ENCODE peak calls at places on chromosomes 4 and X, in nine cellular contexts. R is tibial artery; D is activated T-cell treated with anti-CD3 and anti-CD28 coated beads for 1 hour; J is HCEC 1CT; W is cardiac fibroblast; T is nephron progenitor cell; E is BJ; V is pancreas; A is stimulated activated CD4-positive, alpha-beta T cell treated with anti-CD3 and anti-CD28 coated beads, Interleukin-15, amount 100 ng/mL, for 24 hours. B is an unnamed sample.

GRCh38 chr4:77815651-77816050 is 3.5 kb downstream of the CNOT6L start:
- DNase-seq in R (no peak), D (no peak), J (no peak), W (no peak), T (no peak), E (no peak), V (no peak), A (no peak), B (no peak)

GRCh38 chrX:153765138-153766079 is 1.4 kb downstream of the PLXNB3 start:
- DNase-seq in R (no peak), D (no peak), J (no peak), W (peak), T (no peak), E (no peak), V (no peak), A (no peak), B (no peak)

GRCh38 chrX:363621-364375 is 22.9 kb downstream of the PPP2R3B start:
- DNase-seq in R (peak), D (no peak), J (no peak), W (no peak), T (no peak), E (no peak), V (no peak), A (no peak), B (no peak)

GRCh38 chr4:174764105-174764729 is 64.8 kb downstream of the GLRA3 start:
- DNase-seq in R (no peak), D (no peak), J (peak), W (peak), T (no peak), E (no peak), V (no peak), A (no peak), B (no peak)

GRCh38 chrX:47235691-47236103 is 2.9 kb downstream of the USP11 start:
- DNase-seq in R (no peak), D (no peak), J (peak), W (no peak), T (no peak), E (no peak), V (no peak), A (no peak), B (no peak)

GRCh38 chr4:77861500-77861899 is 1.1 kb upstream of the MRPL1 start:
- DNase-seq in R (no peak), D (no peak), J (no peak), W (peak), T (no peak), E (no peak), V (no peak), A (peak), B (no peak)

GRCh38 chr4:42397635-42398447 is 553 bp downstream of the SHISA3 start:
- DNase-seq in R (no peak), D (no peak), J (no peak), W (peak), T (peak), E (no peak), V (peak), A (peak), B (no peak)

GRCh38 chrX:149372861-149373260 is 132.2 kb downstream of the IDS start:
- DNase-seq in R (no peak), D (no peak), J (no peak), W (no peak), T (no peak), E (no peak), V (no peak), A (no peak), B (no peak)

GRCh38 chrX:10168226-10168625 is 11.5 kb downstream of the CLCN4 start:
- DNase-seq in R (no peak), D (no peak), J (no peak), W (no peak), T (no peak), E (no peak), V (no peak), A (no peak), B (no peak)

GRCh38 chrX:44314259-44314734 is 29.2 kb downstream of the EFHC2 start:
- DNase-seq in R (no peak), D (no peak), J (no peak), W (peak), T (no peak), E (no peak), V (no peak), A (peak), B (no peak)

GRCh38 chr4:173752610-173753009 is 222.6 kb upstream of the HAND2 start:
- DNase-seq in R (no peak), D (no peak), J (peak), W (peak), T (peak), E (no peak), V (peak), A (peak), B (no peak)

GRCh38 chr4:186946682-186947294 is 223.1 kb upstream of the FAT1 start:
- DNase-seq in R (no peak), D (no peak), J (no peak), W (no peak), T (peak), E (no peak), V (peak), A (no peak), B (no peak)

GRCh38 chrX:44795945-44796450 is 47.8 kb upstream of the DUSP21 start:
- DNase-seq in R (no peak), D (no peak), J (no peak), W (no peak), T (no peak), E (no peak), V (no peak), A (no peak), B (no peak)

GRCh38 chr4:169492436-169493163 is 119.8 kb downstream of the NEK1 start:
- DNase-seq in R (no peak), D (no peak), J (no peak), W (peak), T (peak), E (no peak), V (no peak), A (peak), B (no peak)

GRCh38 chrX:20265726-20266681 is 705 bp downstream of the RPS6KA3 start:
- DNase-seq in R (peak), D (no peak), J (peak), W (no peak), T (peak), E (no peak), V (peak), A (peak), B (no peak)

GRCh38 chr4:129514852-129515251 is 418.9 kb downstream of the C4orf33 start:
- DNase-seq in R (no peak), D (no peak), J (no peak), W (no peak), T (no peak), E (no peak), V (no peak), A (no peak), B (no peak)

GRCh38 chrX:40539214-40540142 is 41.3 kb upstream of the ATP6AP2 start:
- DNase-seq in R (peak), D (peak), J (peak), W (peak), T (peak), E (peak), V (no peak), A (peak), B (peak)

GRCh38 chrX:68720851-68721250 is 73.4 kb downstream of the STARD8 start:
- DNase-seq in R (no peak), D (no peak), J (no peak), W (no peak), T (no peak), E (no peak), V (no peak), A (no peak), B (no peak)

GRCh38 chr4:24657768-24658617 is 73.6 kb upstream of the DHX15 start:
- DNase-seq in R (no peak), D (no peak), J (peak), W (peak), T (no peak), E (no peak), V (peak), A (peak), B (no peak)

GRCh38 chrX:17020371-17020770 is 73.9 kb downstream of the REPS2 start:
- DNase-seq in R (no peak), D (no peak), J (no peak), W (no peak), T (no peak), E (no peak), V (no peak), A (no peak), B (no peak)

GRCh38 chr4:110631582-110632505 is 9.0 kb upstream of the PITX2 start:
- DNase-seq in R (no peak), D (no peak), J (peak), W (peak), T (peak), E (peak), V (peak), A (peak), B (no peak)

B was measured in activated naive CD8-positive, alpha-beta T cell treated with anti-CD3 and anti-CD28 coated beads, Interleukin-2, amount 50 U/mL, for 16 hours.